ENCODE peak calls at places on chromosome 15, in four cellular contexts. One of them, this sample, is unnamed.

GRCh38 chr15:40279437-40280141 is 3.3 kb downstream of the ANKRD63 start:
- DNase-seq in H9: peak
- DNase-seq in H1: no peak
- DNase-seq in mesenchymal stem cell: peak
- DNase-seq in this sample: peak

GRCh38 chr15:64386291-64386690 is 1.3 kb upstream of the TRIP4 start:
- DNase-seq in H9: no peak
- DNase-seq in mesenchymal stem cell: no peak
- DNase-seq in H1: no peak
- DNase-seq in this sample: no peak

GRCh38 chr15:62909257-62909656 is 133.3 kb upstream of the TPM1 start:
- DNase-seq in mesenchymal stem cell: no peak
- DNase-seq in H1: no peak
- DNase-seq in H9: no peak
- DNase-seq in this sample: no peak

GRCh38 chr15:65921780-65922179 is 52.5 kb downstream of the RAB11A start:
- DNase-seq in H1: no peak
- DNase-seq in H9: no peak
- DNase-seq in mesenchymal stem cell: no peak
- DNase-seq in this sample: no peak

GRCh38 chr15:25717116-25717755 is 145.9 kb downstream of the ATP10A start:
- DNase-seq in mesenchymal stem cell: no peak
- DNase-seq in H1: no peak
- DNase-seq in H9: no peak
- DNase-seq in this sample: no peak

GRCh38 chr15:99616773-99617342 is 51.1 kb downstream of the MEF2A start:
- DNase-seq in H1: no peak
- DNase-seq in H9: no peak
- DNase-seq in mesenchymal stem cell: no peak
- DNase-seq in this sample: no peak

GRCh38 chr15:72227720-72228119 is 3.3 kb downstream of the PKM start:
- DNase-seq in H9: no peak
- DNase-seq in mesenchymal stem cell: peak
- DNase-seq in H1: no peak
- DNase-seq in this sample: peak

GRCh38 chr15:92095691-92096090 is 242.2 kb downstream of the SLCO3A1 start:
- DNase-seq in H1: no peak
- DNase-seq in mesenchymal stem cell: no peak
- DNase-seq in H9: no peak
- DNase-seq in this sample: no peak

GRCh38 chr15:62618432-62618831 is 424.1 kb upstream of the TPM1 start:
- DNase-seq in H1: no peak
- DNase-seq in H9: no peak
- DNase-seq in mesenchymal stem cell: peak
- DNase-seq in this sample: peak

GRCh38 chr15:70853855-70854668 is at the start of gene LARP6:
- DNase-seq in H9: peak
- DNase-seq in H1: no peak
- DNase-seq in mesenchymal stem cell: peak
- DNase-seq in this sample: peak

GRCh38 chr15:37425541-37425940 is 325.2 kb upstream of the MEIS2 start:
- DNase-seq in H9: no peak
- DNase-seq in mesenchymal stem cell: no peak
- DNase-seq in H1: no peak
- DNase-seq in this sample: no peak

GRCh38 chr15:32718822-32719716 is 1.3 kb downstream of the GREM1 start:
- DNase-seq in mesenchymal stem cell: peak
- DNase-seq in H9: peak
- DNase-seq in H1: no peak
- DNase-seq in this sample: peak

GRCh38 chr15:40756938-40757337 is 1.9 kb upstream of the RMDN3 start:
- DNase-seq in H9: no peak
- DNase-seq in mesenchymal stem cell: no peak
- DNase-seq in H1: no peak
- DNase-seq in this sample: peak

GRCh38 chr15:25545017-25545416 is 106.2 kb upstream of the UBE3A start:
- DNase-seq in H9: no peak
- DNase-seq in mesenchymal stem cell: no peak
- DNase-seq in H1: no peak
- DNase-seq in this sample: no peak

GRCh38 chr15:74130089-74130848 is at the start of gene ISLR2:
- DNase-seq in H9: no peak
- DNase-seq in H1: no peak
- DNase-seq in mesenchymal stem cell: no peak
- DNase-seq in this sample: no peak

GRCh38 chr15:87477056-87477455 is 779.5 kb downstream of the NTRK3 start:
- DNase-seq in H9: no peak
- DNase-seq in H1: no peak
- DNase-seq in mesenchymal stem cell: no peak
- DNase-seq in this sample: no peak

GRCh38 chr15:74179101-74179841 is 5.8 kb downstream of the ISLR start:
- DNase-seq in H1: no peak
- DNase-seq in mesenchymal stem cell: peak
- DNase-seq in H9: no peak
- DNase-seq in this sample: no peak

GRCh38 chr15:90864507-90864906 is 3.9 kb upstream of the FURIN start:
- DNase-seq in mesenchymal stem cell: no peak
- DNase-seq in H9: peak
- DNase-seq in H1: no peak
- DNase-seq in this sample: peak

GRCh38 chr15:34724486-34724885 is 30.3 kb downstream of the GJD2 start:
- DNase-seq in H9: no peak
- DNase-seq in mesenchymal stem cell: no peak
- DNase-seq in H1: no peak
- DNase-seq in this sample: no peak

GRCh38 chr15:91356083-91356482 is 256.0 kb downstream of the SV2B start:
- DNase-seq in H1: no peak
- DNase-seq in H9: no peak
- DNase-seq in mesenchymal stem cell: no peak
- DNase-seq in this sample: no peak

GRCh38 chr15:86834115-86834863 is 754.6 kb downstream of the AGBL1 start:
- DNase-seq in mesenchymal stem cell: no peak
- DNase-seq in H9: no peak
- DNase-seq in H1: no peak
- DNase-seq in this sample: no peak

GRCh38 chr15:52765779-52766178 is 24.4 kb downstream of the ONECUT1 start:
- DNase-seq in H9: no peak
- DNase-seq in mesenchymal stem cell: no peak
- DNase-seq in H1: no peak
- DNase-seq in this sample: peak

GRCh38 chr15:86115138-86115801 is 35.6 kb downstream of the AGBL1 start:
- DNase-seq in H1: no peak
- DNase-seq in mesenchymal stem cell: peak
- DNase-seq in H9: no peak
- DNase-seq in this sample: peak

GRCh38 chr15:60798821-60799220 is 319.9 kb upstream of the ICE2 start:
- DNase-seq in mesenchymal stem cell: peak
- DNase-seq in H9: no peak
- DNase-seq in H1: no peak
- DNase-seq in this sample: no peak

GRCh38 chr15:78146437-78147154 is 2.6 kb upstream of the IDH3A start:
- DNase-seq in H1: no peak
- DNase-seq in mesenchymal stem cell: no peak
- DNase-seq in H9: no peak
- DNase-seq in this sample: peak

GRCh38 chr15:95843241-95843851 is 487.2 kb upstream of the NR2F2 start:
- DNase-seq in H9: no peak
- DNase-seq in mesenchymal stem cell: peak
- DNase-seq in H1: no peak
- DNase-seq in this sample: no peak

GRCh38 chr15:66108483-66109270 is 144.9 kb downstream of the MEGF11 start:
- DNase-seq in mesenchymal stem cell: no peak
- DNase-seq in H1: no peak
- DNase-seq in H9: no peak
- DNase-seq in this sample: no peak

DNA sequence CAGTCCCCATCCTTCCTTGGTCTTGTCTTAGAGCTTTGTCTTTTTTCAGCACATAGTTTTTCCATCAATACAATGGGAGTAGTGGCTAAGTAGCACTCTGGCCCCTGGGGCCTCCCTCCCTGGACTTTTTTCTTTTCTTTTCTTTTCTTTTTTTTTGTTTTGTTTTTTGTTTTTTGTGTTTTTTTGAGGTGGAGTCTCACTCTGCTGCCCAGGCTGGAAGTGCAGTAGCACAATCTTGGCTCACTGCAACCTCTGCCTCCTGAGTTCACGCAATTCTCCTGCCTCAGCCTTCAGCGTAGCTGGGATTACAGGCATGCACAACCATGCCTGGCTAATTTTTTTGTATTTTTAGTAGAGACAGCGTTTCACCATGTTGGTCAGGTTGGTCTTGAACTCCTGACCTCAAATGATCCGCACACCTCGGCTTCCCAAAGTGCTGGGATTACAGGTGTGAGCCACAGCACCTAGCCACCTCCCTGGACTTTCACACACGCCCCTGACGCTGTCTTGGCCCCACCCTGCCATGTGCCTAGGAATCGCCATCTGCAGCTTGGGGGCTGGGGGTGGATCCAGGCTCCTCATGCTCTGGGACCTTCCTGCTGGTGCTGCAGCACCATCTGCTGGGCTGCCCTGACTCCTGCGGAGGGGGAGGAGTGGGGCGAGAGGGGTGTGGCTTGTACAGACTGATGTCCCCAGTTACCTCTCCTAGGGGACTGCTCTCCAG is 2.8 kb downstream of the C15orf39 start:
- DNase-seq in H1: peak
- DNase-seq in mesenchymal stem cell: peak
- DNase-seq in H9: peak
- DNase-seq in this sample: peak
- H3K4me2 ChIP-seq in H1: peak
- H3K4me2 ChIP-seq in mesenchymal stem cell: no peak
- H3K4me2 ChIP-seq in H9: peak
- H3K4me2 ChIP-seq in this sample: no peak

GRCh38 chr15:67197364-67197695 is 57.1 kb downstream of the AAGAB start:
- DNase-seq in H1: no peak
- DNase-seq in H9: no peak
- DNase-seq in mesenchymal stem cell: peak
- DNase-seq in this sample: no peak
- H2BK120ac ChIP-seq in H1: no peak
- H2BK120ac ChIP-seq in H9: no peak
- H2BK120ac ChIP-seq in mesenchymal stem cell: no peak
- H2BK120ac ChIP-seq in this sample: no peak

GRCh38 chr15:48345516-48345915 is 14.3 kb downstream of the DUT start:
- DNase-seq in mesenchymal stem cell: no peak
- DNase-seq in H9: no peak
- DNase-seq in H1: no peak
- DNase-seq in this sample: no peak

GRCh38 chr15:48340111-48340510 is 8.9 kb downstream of the DUT start:
- DNase-seq in mesenchymal stem cell: no peak
- DNase-seq in H9: no peak
- DNase-seq in H1: no peak
- DNase-seq in this sample: no peak

DNA sequence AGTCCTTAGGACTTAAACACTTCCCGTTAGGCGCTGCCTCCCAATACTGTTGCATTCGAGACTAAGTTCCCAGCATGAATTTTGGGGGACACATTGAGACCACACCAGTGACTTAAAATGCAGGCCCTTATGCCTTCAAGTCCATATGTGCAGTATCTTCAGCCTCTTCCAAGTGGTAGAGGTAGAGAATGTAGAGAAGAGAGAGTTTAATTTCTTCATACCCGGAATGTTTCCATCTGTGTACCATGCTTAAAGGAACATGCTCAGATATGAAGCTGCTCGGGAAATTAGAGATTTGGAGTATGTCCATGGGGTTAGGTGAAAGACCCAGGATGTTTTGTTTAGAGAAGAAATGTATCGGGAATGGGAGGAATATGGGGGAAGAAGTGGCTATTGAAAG is 12.6 kb downstream of the DUT start:
- DNase-seq in mesenchymal stem cell: no peak
- DNase-seq in H1: no peak
- DNase-seq in H9: no peak
- DNase-seq in this sample: no peak
- H3K4me2 ChIP-seq in mesenchymal stem cell: no peak
- H3K4me2 ChIP-seq in H1: no peak
- H3K4me2 ChIP-seq in H9: no peak
- H3K4me2 ChIP-seq in this sample: no peak

GRCh38 chr15:101543926-101544490 is 54.5 kb upstream of the PCSK6 start:
- DNase-seq in mesenchymal stem cell: no peak
- DNase-seq in H9: no peak
- DNase-seq in H1: no peak
- DNase-seq in this sample: no peak
- H2BK120ac ChIP-seq in mesenchymal stem cell: no peak
- H2BK120ac ChIP-seq in H9: no peak
- H2BK120ac ChIP-seq in H1: no peak
- H2BK120ac ChIP-seq in this sample: no peak

GRCh38 chr15:57363661-57364060 is 12.6 kb upstream of the CGNL1 start:
- DNase-seq in H9: no peak
- DNase-seq in H1: no peak
- DNase-seq in mesenchymal stem cell: no peak
- DNase-seq in this sample: no peak

GRCh38 chr15:57358611-57359010 is 17.7 kb upstream of the CGNL1 start:
- DNase-seq in H9: no peak
- DNase-seq in mesenchymal stem cell: no peak
- DNase-seq in H1: no peak
- DNase-seq in this sample: no peak

GRCh38 chr15:57367556-57367955 is 8.7 kb upstream of the CGNL1 start:
- DNase-seq in H1: no peak
- DNase-seq in mesenchymal stem cell: no peak
- DNase-seq in H9: no peak
- DNase-seq in this sample: no peak

GRCh38 chr15:57364282-57365007 is 11.9 kb upstream of the CGNL1 start:
- DNase-seq in H9: peak
- DNase-seq in mesenchymal stem cell: peak
- DNase-seq in H1: no peak
- DNase-seq in this sample: peak
- H3K4me2 ChIP-seq in H9: peak
- H3K4me2 ChIP-seq in mesenchymal stem cell: no peak
- H3K4me2 ChIP-seq in H1: peak
- H3K4me2 ChIP-seq in this sample: no peak

DNA sequence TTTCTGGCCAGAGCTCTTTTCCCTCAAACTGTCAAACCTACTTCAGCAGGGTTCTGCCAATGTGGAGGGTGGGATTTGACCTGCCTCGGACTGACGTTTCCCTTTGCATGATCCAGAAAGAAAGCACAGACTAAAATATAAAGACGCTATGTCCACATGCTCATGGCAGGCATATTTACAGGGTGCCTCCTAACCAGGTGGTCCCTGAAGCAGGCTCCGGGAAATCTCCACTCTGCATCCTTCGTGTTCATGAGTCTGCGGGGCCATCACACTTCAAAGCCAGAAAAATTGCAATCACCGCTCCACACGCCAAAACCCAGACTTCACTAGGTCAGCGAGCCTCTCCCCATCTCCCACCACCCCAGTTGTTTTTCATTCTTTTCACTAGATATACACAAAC is 143.3 kb upstream of the IGF1R start:
- DNase-seq in mesenchymal stem cell: no peak
- DNase-seq in H9: no peak
- DNase-seq in H1: no peak
- DNase-seq in this sample: no peak
- H2BK120ac ChIP-seq in mesenchymal stem cell: no peak
- H2BK120ac ChIP-seq in H9: no peak
- H2BK120ac ChIP-seq in H1: no peak
- H2BK120ac ChIP-seq in this sample: no peak

This sample was measured in mesendoderm.